ENCODE peak calls at places on chromosome 18, in four cellular contexts. C is small intestine, U is caudate nucleus, D is HepG2. O is an unnamed sample.

GRCh38 chr18:74989134-74989533 is 219.8 kb downstream of the PTGR3 start:
- DNase-seq in U (no peak), D (no peak), C (no peak), O (no peak)

GRCh38 chr18:22432672-22433137 is 15.0 kb upstream of the CTAGE1 start:
- DNase-seq in U (no peak), D (no peak), C (peak; percentile 99), O (peak; percentile 58)

GRCh38 chr18:65761636-65762310 is 11.0 kb downstream of the CDH7 start:
- DNase-seq in U (no peak), C (no peak), D (no peak), O (no peak)

GRCh38 chr18:1528964-1529509 is 624.4 kb downstream of the ADCYAP1 start:
- DNase-seq in D (no peak), C (no peak), U (no peak), O (no peak)

GRCh38 chr18:72235422-72235821 is 308.7 kb downstream of the CBLN2 start:
- DNase-seq in D (no peak), C (no peak), U (no peak), O (no peak)

GRCh38 chr18:62399306-62399705 is 74.2 kb downstream of the TNFRSF11A start:
- DNase-seq in C (peak; percentile 13), D (no peak), U (no peak), O (no peak)

GRCh38 chr18:22434973-22435608 is 17.4 kb upstream of the CTAGE1 start:
- DNase-seq in C (no peak), U (no peak), D (no peak), O (no peak)

GRCh38 chr18:43181711-43182110 is 66.2 kb upstream of the RIT2 start:
- DNase-seq in U (no peak), C (no peak), D (no peak), O (no peak)

GRCh38 chr18:31243740-31244512 is 74.0 kb upstream of the DSG1 start:
- DNase-seq in D (peak; percentile 97), U (no peak), C (peak; percentile 73), O (no peak)

GRCh38 chr18:7733642-7734041 is 166.5 kb downstream of the PTPRM start:
- DNase-seq in C (no peak), U (no peak), D (peak; percentile 57), O (no peak)

GRCh38 chr18:68284236-68284635 is 430.7 kb downstream of the TMX3 start:
- DNase-seq in D (no peak), U (no peak), C (no peak), O (no peak)

GRCh38 chr18:76699923-76700322 is 122.4 kb upstream of the ZNF236 start:
- DNase-seq in U (no peak), C (no peak), D (no peak), O (no peak)

GRCh38 chr18:9578306-9578705 is 36.1 kb downstream of the PPP4R1 start:
- DNase-seq in D (no peak), C (no peak), U (no peak), O (no peak)

GRCh38 chr18:51621103-51621969 is 423.9 kb upstream of the MEX3C start:
- DNase-seq in C (peak; percentile 33), D (peak; percentile 21), U (peak; percentile 49), O (peak; percentile 37)

GRCh38 chr18:45745817-45746461 is 22.0 kb downstream of the SLC14A1 start:
- DNase-seq in D (no peak), U (no peak), C (peak; percentile 84), O (no peak)

GRCh38 chr18:31685097-31686082 is 1.0 kb upstream of the B4GALT6 start:
- DNase-seq in U (peak; percentile 36), D (peak; percentile 54), C (peak; percentile 80), O (peak; percentile 76)

GRCh38 chr18:64026350-64026749 is 56.5 kb downstream of the SERPINB8 start:
- DNase-seq in C (no peak), D (no peak), U (no peak), O (no peak)

GRCh38 chr18:68611301-68611700 is 103.6 kb downstream of the TMX3 start:
- DNase-seq in C (no peak), D (no peak), U (no peak), O (no peak)

GRCh38 chr18:59823611-59824195 is 76.1 kb upstream of the PMAIP1 start:
- DNase-seq in C (peak; percentile 80), D (peak; percentile 60), U (no peak), O (peak; percentile 75)

GRCh38 chr18:29644276-29644675 is 1398.3 kb downstream of the DSC3 start:
- DNase-seq in C (no peak), D (no peak), U (no peak), O (no peak)

GRCh38 chr18:9615280-9615797 is 980 bp upstream of the PPP4R1 start:
- DNase-seq in U (no peak), C (no peak), D (no peak), O (no peak)

GRCh38 chr18:63540131-63540530 is 2.0 kb upstream of the SERPINB12 start:
- DNase-seq in U (no peak), D (no peak), C (no peak), O (no peak)

GRCh38 chr18:56447972-56448371 is 190.4 kb downstream of the TXNL1 start:
- DNase-seq in C (no peak), D (no peak), U (no peak), O (no peak)

GRCh38 chr18:77112161-77112801 is 20.3 kb downstream of the MBP start:
- DNase-seq in D (no peak), U (no peak), C (no peak), O (no peak)

GRCh38 chr18:78596794-78597193 is 382.8 kb upstream of the SALL3 start:
- DNase-seq in D (no peak), C (no peak), U (no peak), O (no peak)

GRCh38 chr18:52326001-52326400 is 14.0 kb upstream of the DCC start:
- DNase-seq in C (no peak), D (no peak), U (no peak), O (no peak)

GRCh38 chr18:54888933-54889332 is 60.7 kb downstream of the RAB27B start:
- DNase-seq in U (no peak), D (no peak), C (no peak), O (no peak)

GRCh38 chr18:28115149-28115550 is 61.8 kb downstream of the CDH2 start:
- DNase-seq in C (no peak), U (no peak), D (peak; percentile 43), O (no peak)

GRCh38 chr18:55264108-55264507 is 304.8 kb upstream of the CCDC68 start:
- DNase-seq in C (no peak), U (no peak), D (no peak), O (no peak)

GRCh38 chr18:79302120-79302519 is 93.6 kb upstream of the NFATC1 start:
- DNase-seq in U (no peak), D (no peak), C (peak; percentile 75), O (peak; percentile 87)

GRCh38 chr18:27017901-27018500 is 152.5 kb upstream of the AQP4 start:
- DNase-seq in D (peak; percentile 19), U (no peak), C (peak; percentile 15), O (no peak)

GRCh38 chr18:65278939-65279667 is 471.7 kb upstream of the CDH7 start:
- DNase-seq in U (no peak), D (no peak), C (no peak), O (no peak)

GRCh38 chr18:36392888-36393287 is 95.4 kb downstream of the FHOD3 start:
- DNase-seq in C (no peak), U (no peak), D (no peak), O (no peak)

GRCh38 chr18:56823986-56824385 is 172.8 kb downstream of the WDR7 start:
- DNase-seq in D (no peak), U (no peak), C (no peak), O (no peak)

GRCh38 chr18:31512203-31512764 is 14.3 kb downstream of the DSG2 start:
- DNase-seq in C (peak; percentile 96), U (no peak), D (peak; percentile 97), O (peak; percentile 84)

GRCh38 chr18:12741351-12741750 is 38.5 kb downstream of the PSMG2 start:
- DNase-seq in U (no peak), D (peak; percentile 94), C (no peak), O (no peak)

GRCh38 chr18:13313006-13313661 is 94.6 kb downstream of the LDLRAD4 start:
- DNase-seq in D (peak; percentile 67), C (no peak), U (no peak), O (no peak)

DNA sequence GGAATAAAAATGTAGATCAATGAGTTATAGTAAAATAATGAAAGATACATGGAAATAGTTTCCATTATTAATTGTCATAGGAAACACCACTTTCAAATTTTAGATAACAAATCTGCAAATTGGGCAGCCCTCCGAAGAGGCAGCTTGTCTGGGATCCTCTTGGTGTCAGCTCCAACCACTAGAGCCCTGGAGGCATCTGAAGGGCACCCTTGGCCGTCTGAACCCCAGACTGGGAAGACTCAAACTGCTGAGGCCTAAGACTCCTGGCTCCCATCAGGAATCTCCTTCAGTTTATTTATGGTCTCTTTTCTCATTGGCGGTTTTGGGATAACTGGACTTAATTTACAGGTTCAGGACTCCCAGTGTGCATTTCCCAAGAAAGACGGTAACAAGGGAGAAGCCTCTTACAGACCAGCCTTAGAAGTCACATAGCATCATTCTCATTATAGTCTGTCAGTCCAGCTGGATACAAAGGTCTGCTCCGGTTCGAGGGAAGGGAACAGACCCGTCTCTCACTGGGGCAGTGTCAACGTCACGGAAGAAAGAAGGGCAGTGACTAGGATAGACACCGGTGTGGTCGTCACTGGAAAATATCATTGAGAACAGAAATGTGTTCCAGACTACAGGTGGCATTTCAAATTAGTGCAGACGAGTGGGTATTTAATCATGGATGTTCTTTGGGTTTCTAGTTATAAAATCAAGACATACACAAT is 390.7 kb upstream of the NETO1 start:
- DNase-seq in U (no peak), C (no peak), D (no peak), O (no peak)
- H3K27ac ChIP-seq in U (no peak overlapping the region), C (no peak overlapping the region), D (no peak overlapping the region), O (no peak overlapping the region)

DNA sequence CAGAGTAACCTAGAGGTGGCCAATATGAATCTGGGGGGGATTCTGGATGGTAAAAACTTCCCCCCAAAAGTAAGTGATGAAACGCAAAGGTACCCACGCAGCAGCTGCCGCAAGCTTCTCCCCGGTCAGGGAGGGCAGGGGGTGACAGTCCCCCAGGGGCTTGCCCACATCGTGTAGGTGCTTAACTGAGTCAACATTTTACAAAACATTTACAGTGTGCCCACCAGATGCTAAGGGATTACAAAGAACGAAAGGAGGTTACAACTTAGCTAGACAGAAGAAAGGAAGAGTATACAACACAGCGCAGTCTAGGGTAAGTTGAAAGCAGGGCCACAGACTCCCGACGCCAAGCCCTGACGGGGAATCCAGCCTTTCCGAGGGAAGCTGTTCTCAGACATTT is 45.6 kb downstream of the LPIN2 start:
- DNase-seq in C (no peak), U (no peak), D (no peak), O (no peak)
- H3K27ac ChIP-seq in C (peak overlapping the region; percentile 3), U (no peak overlapping the region), D (no peak overlapping the region), O (peak overlapping the region; percentile 71)

DNA sequence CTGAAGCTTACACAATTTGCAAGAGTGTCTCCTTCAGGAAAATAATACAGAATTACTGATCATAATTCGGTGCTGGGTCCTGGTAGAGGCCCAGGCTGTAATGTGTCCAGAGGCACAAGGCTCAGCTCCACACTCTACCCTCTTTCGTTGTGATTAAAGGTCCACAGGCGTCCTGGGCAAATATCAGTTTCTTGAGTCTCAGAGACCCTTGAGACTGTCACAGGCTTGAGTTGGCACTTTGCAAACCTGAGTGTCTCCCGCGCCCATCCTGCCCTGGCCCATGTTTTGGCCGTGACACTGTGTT is 46.9 kb upstream of the SMAD7 start:
- DNase-seq in U (no peak), D (no peak), C (no peak), O (no peak)
- H3K27ac ChIP-seq in U (no peak overlapping the region), D (no peak overlapping the region), C (no peak overlapping the region), O (peak overlapping the region; percentile 33)

DNA sequence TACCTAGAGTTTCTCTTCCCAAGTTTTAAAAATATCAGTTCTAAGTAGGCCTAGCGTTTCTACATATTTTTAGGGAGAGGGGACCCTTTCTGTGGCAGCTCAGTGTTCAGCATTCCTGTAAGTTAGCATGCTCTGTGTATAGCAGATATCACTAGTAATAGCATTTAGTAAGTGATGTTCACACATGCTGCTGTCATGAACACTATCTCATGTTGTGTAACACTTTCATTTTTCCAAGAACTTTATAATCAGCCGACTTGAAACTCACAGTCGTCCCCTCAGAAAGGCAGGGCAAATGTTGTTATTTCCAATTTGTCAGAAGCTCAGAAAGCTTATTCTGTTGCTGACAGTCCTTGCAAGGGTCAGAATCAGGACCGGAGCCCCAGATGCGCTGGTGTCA is 267.7 kb downstream of the ALPK2 start:
- DNase-seq in C (no peak), U (no peak), D (no peak), O (no peak)
- H3K27ac ChIP-seq in C (no peak overlapping the region), U (no peak overlapping the region), D (no peak overlapping the region), O (peak overlapping the region; percentile 68)